ENCODE peak calls at places on chromosome 12, in four cellular contexts. H is CD8-positive, alpha-beta memory T cell; N is heart left ventricle; I is endodermal cell. E is an unnamed sample. For H3K27me3 and H3K4me1, the result is how much of the 10 kb centered on the place peaks cover.

GRCh38 chr12:104455594-104456416 is 943 bp upstream of the CHST11 start:
- DNase-seq in N (no peak), I (peak), H (no peak), E (no peak)

GRCh38 chr12:120223458-120224303 is 22.8 kb upstream of the RPLP0 start:
- DNase-seq in H (no peak), N (no peak), I (no peak), E (no peak)

GRCh38 chr12:123478762-123479161 is 20.8 kb downstream of the SNRNP35 start:
- DNase-seq in I (no peak), N (peak), H (no peak), E (peak)

GRCh38 chr12:108839011-108839889 is 18.1 kb downstream of the SSH1 start:
- DNase-seq in I (no peak), N (peak), H (no peak), E (peak)

GRCh38 chr12:30286345-30286926 is 409.2 kb downstream of the IPO8 start:
- DNase-seq in I (no peak), H (no peak), N (no peak), E (no peak)

GRCh38 chr12:28583771-28584261 is 393.6 kb downstream of the CCDC91 start:
- DNase-seq in H (no peak), I (no peak), N (no peak), E (no peak)

GRCh38 chr12:81245918-81246611 is 168.2 kb downstream of the ACSS3 start:
- DNase-seq in I (peak), N (no peak), H (no peak), E (no peak)

GRCh38 chr12:13147688-13148531 is 44.4 kb upstream of the GSG1 start:
- DNase-seq in N (no peak), I (peak), H (no peak), E (no peak)

GRCh38 chr12:124727244-124727673 is 136.4 kb downstream of the SCARB1 start:
- DNase-seq in H (no peak), N (peak), I (no peak), E (peak)

GRCh38 chr12:73383584-73384229 is 1111.5 kb downstream of the TRHDE start:
- DNase-seq in I (no peak), H (no peak), N (no peak), E (no peak)

GRCh38 chr12:123905319-123905925 is 67.2 kb downstream of the CCDC92 start:
- DNase-seq in H (peak), I (peak), N (no peak), E (no peak)

GRCh38 chr12:105334568-105334967 is 4.1 kb downstream of the C12orf75 start:
- DNase-seq in H (no peak), I (no peak), N (no peak), E (no peak)

GRCh38 chr12:84738481-84738972 is 174.1 kb downstream of the SLC6A15 start:
- DNase-seq in N (no peak), H (no peak), I (no peak), E (no peak)

GRCh38 chr12:57418255-57418654 is 12.6 kb downstream of the R3HDM2 start:
- DNase-seq in I (peak), N (peak), H (no peak), E (no peak)

GRCh38 chr12:3594966-3595365 is 104.0 kb downstream of the PRMT8 start:
- DNase-seq in I (no peak), H (no peak), N (no peak), E (no peak)

GRCh38 chr12:126163984-126164383 is 1098.7 kb downstream of the AACS start:
- DNase-seq in I (no peak), H (no peak), N (no peak), E (no peak)

GRCh38 chr12:76432733-76433132 is 84.5 kb upstream of the BBS10 start:
- DNase-seq in N (no peak), I (no peak), H (no peak), E (no peak)

GRCh38 chr12:114013601-114014345 is 47.6 kb upstream of the RBM19 start:
- DNase-seq in N (no peak), I (peak), H (no peak), E (no peak)

GRCh38 chr12:18158774-18159557 is 69.0 kb upstream of the RERGL start:
- DNase-seq in N (no peak), I (peak), H (peak), E (no peak)

GRCh38 chr12:41441180-41441579 is 253.1 kb downstream of the PDZRN4 start:
- DNase-seq in N (no peak), H (no peak), I (no peak), E (no peak)

GRCh38 chr12:19959353-19959752 is 409.0 kb upstream of the PDE3A start:
- DNase-seq in N (no peak), H (no peak), I (no peak), E (no peak)

GRCh38 chr12:100672075-100672592 is 98.7 kb downstream of the GAS2L3 start:
- DNase-seq in N (no peak), I (peak), H (no peak), E (peak)

GRCh38 chr12:57491393-57492280 is 3.8 kb downstream of the MARS1 start:
- DNase-seq in N (no peak), I (no peak), H (no peak), E (no peak)

GRCh38 chr12:113133036-113133435 is 2.5 kb downstream of the RASAL1 start:
- DNase-seq in I (no peak), N (no peak), H (no peak), E (no peak)

GRCh38 chr12:11085419-11085818 is 6.7 kb downstream of the TAS2R43 start:
- DNase-seq in I (no peak), N (no peak), H (no peak), E (no peak)

GRCh38 chr12:12263909-12264308 is 2.9 kb downstream of the LRP6 start:
- DNase-seq in I (no peak), N (no peak), H (no peak), E (no peak)

GRCh38 chr12:32257695-32258496 is 141.5 kb upstream of the FGD4 start:
- DNase-seq in I (no peak), H (no peak), N (no peak), E (no peak)

GRCh38 chr12:93877446-93877845 is 200.3 kb downstream of the CRADD start:
- DNase-seq in H (no peak), N (no peak), I (no peak), E (no peak)

GRCh38 chr12:112852810-112853209 is 54.0 kb upstream of the OAS1 start:
- DNase-seq in I (no peak), H (no peak), N (no peak), E (no peak)

GRCh38 chr12:88625316-88625715 is 45.0 kb upstream of the KITLG start:
- DNase-seq in N (no peak), I (no peak), H (no peak), E (no peak)

GRCh38 chr12:124556896-124557501 is 10.4 kb downstream of the NCOR2 start:
- DNase-seq in N (no peak), I (peak), H (no peak), E (no peak)

GRCh38 chr12:131988054-131988796 is 38.5 kb downstream of the EP400 start:
- DNase-seq in H (no peak), I (peak), N (no peak), E (no peak)

DNA sequence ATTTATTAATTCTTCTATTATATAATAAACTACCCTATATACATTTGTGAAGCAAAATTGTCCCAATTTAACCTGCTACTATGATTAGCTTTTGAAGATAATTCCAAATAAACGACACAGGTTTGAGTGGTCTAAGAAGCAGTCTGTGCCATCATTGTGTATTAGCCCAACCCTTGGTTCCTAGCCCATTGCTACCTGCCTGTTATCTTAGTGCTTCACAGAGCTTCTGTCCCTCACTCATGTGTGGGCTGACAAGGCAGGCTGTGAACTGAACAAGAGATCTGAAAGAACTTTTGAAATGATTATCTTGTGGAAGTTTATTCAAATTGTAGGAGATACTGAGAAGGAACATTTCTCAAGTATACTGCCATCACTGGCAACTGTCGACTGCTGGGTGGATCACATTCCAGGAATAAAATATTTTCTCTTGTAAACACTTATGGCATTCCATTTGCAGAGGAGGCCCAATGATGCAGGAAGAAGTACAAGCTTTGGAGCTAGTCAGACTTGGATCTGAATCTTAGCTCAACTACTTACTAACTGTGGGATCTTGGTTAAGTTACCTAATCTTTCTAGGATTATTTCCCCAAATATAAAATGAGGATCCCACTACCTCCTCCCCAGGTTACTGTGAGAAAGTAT is 7.8 kb upstream of the MTERF2 start:
- DNase-seq in N (no peak), H (no peak), I (no peak), E (no peak)
- H3K4me3 ChIP-seq in N (no peak), H (no peak), I (no peak), E (no peak)

GRCh38 chr12:68224613-68225285 is 861 bp downstream of the IL26 start:
- DNase-seq in H (no peak), I (no peak), N (no peak), E (no peak)
- H3K27me3 ChIP-seq in H (under half), I (under half), N (under half), E (under half)

GRCh38 chr12:6335451-6336078 is 6.3 kb downstream of the TNFRSF1A start:
- DNase-seq in H (peak), N (peak), I (peak), E (peak)
- H3K4me1 ChIP-seq in H (half or more), N (half or more), I (under half), E (half or more)

DNA sequence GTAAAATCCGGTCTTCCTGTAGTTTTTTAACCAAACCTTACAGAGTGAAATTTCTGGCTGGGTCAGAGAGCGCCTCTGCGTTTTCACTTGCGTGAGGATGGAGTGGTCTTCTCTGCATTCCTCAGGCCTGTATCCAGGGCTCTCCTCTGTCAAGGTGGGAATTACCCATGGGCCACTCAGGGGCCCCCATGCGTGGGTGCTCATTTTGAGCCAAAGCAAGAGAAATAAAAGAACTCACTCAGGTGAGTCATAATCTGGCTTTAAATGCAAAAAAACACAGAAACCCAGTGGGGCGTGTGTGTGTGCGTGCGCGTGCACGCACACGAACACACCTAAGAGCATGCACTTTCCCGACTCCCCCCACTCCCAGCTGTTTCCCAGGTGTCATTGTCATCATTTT is 104.0 kb upstream of the PWP1 start:
- DNase-seq in I (no peak), H (no peak), N (no peak), E (no peak)
- H3K4me3 ChIP-seq in I (peak), H (no peak), N (no peak), E (no peak)

GRCh38 chr12:49825971-49826421 is 2.2 kb downstream of the NCKAP5L start:
- DNase-seq in H (no peak), I (peak), N (no peak), E (no peak)
- H3K27me3 ChIP-seq in H (under half), I (under half), N (under half), E (under half)

GRCh38 chr12:27253347-27253746 is 9.3 kb downstream of the STK38L start:
- DNase-seq in I (no peak), H (no peak), N (no peak), E (no peak)

GRCh38 chr12:27257104-27257848 is 13.2 kb downstream of the STK38L start:
- DNase-seq in H (no peak), I (no peak), N (no peak), E (no peak)

GRCh38 chr12:27252934-27253333 is 8.8 kb downstream of the STK38L start:
- DNase-seq in H (no peak), I (no peak), N (no peak), E (no peak)
- H3K4me1 ChIP-seq in H (under half), I (under half), N (under half), E (under half)

DNA sequence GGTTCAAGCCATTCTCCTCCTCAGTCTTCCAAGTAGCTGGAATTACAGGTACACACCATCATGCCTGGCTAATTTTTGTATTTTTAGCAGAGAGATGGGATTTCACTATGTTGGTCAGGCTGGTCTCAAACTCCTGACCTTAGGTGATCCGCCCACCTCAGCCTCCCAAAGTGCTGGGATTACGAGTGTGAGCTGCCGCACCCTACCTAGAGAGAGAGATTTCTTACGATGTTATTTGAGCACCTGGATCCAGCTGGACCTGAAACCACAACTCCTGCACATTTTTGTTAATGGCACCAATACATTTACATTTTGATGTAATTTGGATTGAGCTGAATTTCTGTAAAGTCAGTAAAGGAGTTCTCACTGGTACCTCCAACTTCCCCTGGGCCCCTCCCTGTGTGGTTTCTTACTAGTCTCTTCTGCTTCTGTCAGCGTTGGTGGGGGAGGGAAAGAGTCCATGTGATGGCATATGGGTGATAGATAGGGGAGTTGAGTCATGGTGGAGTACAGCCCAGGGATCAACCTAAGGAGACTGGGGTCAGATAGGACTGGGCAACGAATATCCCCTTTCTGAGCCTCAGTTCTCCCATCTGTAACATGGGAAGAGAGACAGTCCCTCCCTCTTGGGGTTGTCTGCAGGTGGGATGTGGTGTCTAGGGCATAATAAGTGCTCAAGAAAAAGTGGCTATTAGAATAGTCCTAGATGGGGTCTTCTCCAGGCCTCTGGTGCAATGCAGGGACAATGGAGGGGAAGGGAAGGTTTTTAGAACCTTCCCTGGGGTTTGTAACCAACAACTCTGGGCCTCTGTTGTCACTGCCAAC is 83.3 kb upstream of the MED13L start:
- DNase-seq in I (no peak), H (no peak), N (no peak), E (no peak)
- H3K4me3 ChIP-seq in I (no peak), H (no peak), N (no peak), E (no peak)

DNA sequence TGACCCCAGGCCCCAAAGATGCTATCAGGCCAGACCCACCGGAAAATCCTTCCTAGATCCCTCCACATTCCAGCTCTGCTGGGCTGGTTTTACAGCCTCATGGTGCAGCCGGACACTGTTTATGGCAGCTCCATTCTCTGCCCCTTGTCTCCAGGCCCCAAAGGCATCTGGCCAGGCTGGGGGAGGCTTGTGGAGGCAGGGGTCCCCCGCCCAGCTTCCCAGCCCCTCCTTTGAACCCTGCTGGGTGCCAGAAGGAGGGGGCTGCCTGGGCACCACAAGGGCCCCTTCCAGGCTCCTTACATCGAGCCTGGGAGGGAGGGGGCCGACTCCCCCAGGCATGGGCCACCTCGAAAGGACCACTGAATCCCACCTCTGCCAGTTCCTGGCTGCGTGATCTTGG is 19.8 kb upstream of the SMUG1 start:
- DNase-seq in H (no peak), I (no peak), N (peak), E (no peak)
- H3K27me3 ChIP-seq in H (under half), I (half or more), N (under half), E (under half)